ENCODE peak calls at places on chromosome 7, in five cellular contexts. K is CD8-positive, alpha-beta T cell; R is tibial artery; V is CD4-positive, CD25-positive, alpha-beta regulatory T cell; F is HepG2. U is an unnamed sample. For H3K4me1, the result is how much of the 10 kb centered on the place peaks cover.

GRCh38 chr7:102181517-102181916 is 105.2 kb upstream of the SH2B2 start:
- DNase-seq in R (no peak), K (no peak), F (no peak), V (no peak), U (no peak)

GRCh38 chr7:13197501-13197900 is 510.1 kb downstream of the ARL4A start:
- DNase-seq in V (no peak), K (no peak), F (no peak), R (no peak), U (no peak)

GRCh38 chr7:156680281-156680680 is 39.7 kb downstream of the RNF32 start:
- DNase-seq in R (no peak), K (no peak), F (no peak), V (no peak), U (no peak)

GRCh38 chr7:51471199-51472016 is 154.8 kb upstream of the COBL start:
- DNase-seq in V (no peak), F (no peak), K (peak), R (no peak), U (no peak)

GRCh38 chr7:120733835-120734234 is 124.1 kb downstream of the TSPAN12 start:
- DNase-seq in K (no peak), R (no peak), V (no peak), F (no peak), U (no peak)

GRCh38 chr7:123748171-123748733 is 551 bp downstream of the WASL start:
- DNase-seq in K (peak), R (peak), F (no peak), V (no peak), U (peak)

GRCh38 chr7:147804032-147804431 is 786.5 kb upstream of the C7orf33 start:
- DNase-seq in K (no peak), V (no peak), R (no peak), F (no peak), U (no peak)

GRCh38 chr7:17530249-17530648 is 231.8 kb downstream of the AHR start:
- DNase-seq in V (no peak), R (no peak), F (no peak), K (no peak), U (no peak)

GRCh38 chr7:100372256-100372655 is 1.0 kb upstream of the PILRA start:
- DNase-seq in F (no peak), R (no peak), K (no peak), V (no peak), U (no peak)

GRCh38 chr7:95684037-95684436 is 87.7 kb upstream of the PDK4 start:
- DNase-seq in K (no peak), V (no peak), R (no peak), F (peak), U (no peak)

GRCh38 chr7:116876664-116877442 is 14.5 kb downstream of the CAPZA2 start:
- DNase-seq in K (no peak), R (no peak), F (no peak), V (no peak), U (no peak)

GRCh38 chr7:95609277-95609971 is 13.1 kb upstream of the PDK4 start:
- DNase-seq in K (no peak), F (peak), R (no peak), V (no peak), U (no peak)

GRCh38 chr7:12110425-12110824 is 100.7 kb upstream of the TMEM106B start:
- DNase-seq in V (no peak), F (no peak), R (no peak), K (no peak), U (no peak)

GRCh38 chr7:105007298-105007697 is 6.7 kb upstream of the KMT2E start:
- DNase-seq in F (no peak), R (no peak), K (no peak), V (no peak), U (no peak)
- H3K27ac ChIP-seq in F (no peak), R (peak), K (no peak), V (peak), U (no peak)

GRCh38 chr7:1085266-1085665 is 2.6 kb upstream of the GPER1 start:
- DNase-seq in F (no peak), K (no peak), R (no peak), V (no peak), U (no peak)

GRCh38 chr7:1087952-1088920 is at the start of gene GPER1:
- DNase-seq in F (peak), K (no peak), R (peak), V (no peak), U (no peak)

GRCh38 chr7:1086588-1087461 is 1.1 kb upstream of the GPER1 start:
- DNase-seq in R (peak), F (peak), K (peak), V (peak), U (no peak)

GRCh38 chr7:1085910-1086421 is 1.9 kb upstream of the GPER1 start:
- DNase-seq in K (no peak), V (no peak), R (peak), F (no peak), U (no peak)

DNA sequence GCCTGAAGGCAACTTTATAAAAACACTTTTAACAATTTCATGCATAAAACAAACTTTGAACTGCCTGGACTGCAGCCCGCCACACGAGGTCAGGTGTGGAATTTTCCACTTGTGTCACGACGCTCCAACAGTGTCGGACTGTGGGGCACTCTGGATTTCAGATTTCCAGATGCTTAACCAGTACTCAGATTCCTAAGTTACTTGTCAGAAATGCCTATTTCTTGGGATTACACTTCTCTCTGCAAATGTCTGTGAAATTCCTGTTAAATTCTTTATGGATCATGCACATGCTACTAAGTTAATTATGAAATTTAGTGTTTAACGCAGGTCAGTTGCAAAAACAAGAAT is 477 bp upstream of the GPER1 start:
- DNase-seq in V (no peak), K (no peak), F (no peak), R (no peak), U (no peak)
- H3K4me1 ChIP-seq in V (under half), K (under half), F (half or more), R (under half), U (under half)

GRCh38 chr7:43247757-43248156 is 135.3 kb downstream of the HECW1 start:
- DNase-seq in V (no peak), R (no peak), F (no peak), K (no peak), U (no peak)

GRCh38 chr7:43248961-43249807 is 136.7 kb downstream of the HECW1 start:
- DNase-seq in R (no peak), F (no peak), K (no peak), V (no peak), U (peak)

GRCh38 chr7:43249808-43250145 is 137.3 kb downstream of the HECW1 start:
- DNase-seq in V (no peak), R (no peak), K (no peak), F (no peak), U (no peak)

GRCh38 chr7:43244782-43245181 is 132.3 kb downstream of the HECW1 start:
- DNase-seq in V (no peak), F (no peak), R (no peak), K (no peak), U (no peak)

DNA sequence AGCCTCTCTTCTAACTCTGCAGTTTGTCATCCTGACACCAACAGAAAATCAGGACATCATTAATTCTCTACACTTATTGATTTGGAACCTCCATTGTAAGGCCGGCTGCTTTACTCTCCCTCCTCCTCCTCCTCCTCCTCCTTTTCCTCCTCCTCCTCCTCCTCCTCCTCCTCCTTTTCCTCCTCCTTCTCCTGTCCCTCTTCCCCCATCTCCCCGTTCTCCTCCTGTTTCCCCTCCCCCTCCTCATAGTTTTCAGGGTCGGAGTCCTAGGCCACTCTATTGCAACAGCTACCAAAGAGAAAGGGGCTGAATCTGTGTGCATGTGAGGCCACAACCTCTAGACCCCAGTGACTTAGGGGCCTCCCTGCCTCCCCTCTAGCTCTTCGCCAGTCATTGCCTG is 136.1 kb downstream of the HECW1 start:
- DNase-seq in F (no peak), R (no peak), K (no peak), V (no peak), U (no peak)
- H3K4me3 ChIP-seq in F (no peak), R (no peak), K (no peak), V (no peak), U (peak)

DNA sequence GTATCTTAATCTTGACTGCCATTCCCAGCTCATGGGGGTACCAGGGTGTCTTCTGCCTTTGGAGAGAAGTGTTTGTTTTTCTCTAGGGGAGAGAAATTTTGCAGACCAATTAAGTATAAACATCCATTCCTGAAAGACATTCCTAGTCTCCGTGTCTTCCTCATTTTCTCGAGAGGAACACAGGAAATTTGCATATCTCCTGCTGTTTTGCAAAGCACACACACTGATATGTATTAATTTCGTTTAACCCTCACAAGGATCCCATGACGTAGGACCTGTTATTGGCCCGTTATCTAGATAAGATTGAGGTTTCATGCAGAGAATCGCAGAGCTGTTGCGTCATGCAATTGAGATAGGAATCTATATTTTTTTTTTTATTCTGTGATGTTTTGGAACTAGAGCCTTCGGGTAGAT is 944 bp downstream of the RHBDD2 start:
- DNase-seq in K (peak), R (no peak), V (peak), F (no peak), U (peak)
- H3K27ac ChIP-seq in K (peak), R (peak), V (peak), F (peak), U (peak)

GRCh38 chr7:131010714-131011436 is 276.9 kb upstream of the KLF14 start:
- DNase-seq in R (no peak), F (no peak), V (no peak), K (peak), U (no peak)
- H3K4me1 ChIP-seq in R (half or more), F (under half), V (half or more), K (half or more), U (half or more)

GRCh38 chr7:5554287-5554785 is 130.7 kb upstream of the TNRC18 start:
- DNase-seq in F (no peak), V (no peak), R (no peak), K (no peak), U (no peak)
- H3K4me3 ChIP-seq in F (no peak), V (no peak), R (peak), K (no peak), U (peak)

GRCh38 chr7:128406986-128407589 is 2.7 kb downstream of the IMPDH1 start:
- DNase-seq in F (no peak), V (no peak), K (no peak), R (no peak), U (no peak)
- H3K27ac ChIP-seq in F (no peak), V (peak), K (no peak), R (peak), U (no peak)

GRCh38 chr7:108002726-108003590 is at the start of gene LAMB1:
- DNase-seq in K (no peak), R (peak), V (no peak), F (peak), U (peak)

GRCh38 chr7:107998660-107999480 is 4.1 kb downstream of the LAMB1 start:
- DNase-seq in R (no peak), F (no peak), K (no peak), V (no peak), U (no peak)

GRCh38 chr7:108001759-108002725 is 919 bp downstream of the LAMB1 start:
- DNase-seq in F (no peak), V (no peak), K (no peak), R (no peak), U (peak)

GRCh38 chr7:107999814-108000560 is 3.0 kb downstream of the LAMB1 start:
- DNase-seq in R (no peak), F (no peak), V (no peak), K (no peak), U (peak)

GRCh38 chr7:108000875-108001758 is 1.8 kb downstream of the LAMB1 start:
- DNase-seq in V (no peak), F (no peak), K (no peak), R (peak), U (peak)
- H3K4me1 ChIP-seq in V (under half), F (half or more), K (under half), R (under half), U (half or more)

DNA sequence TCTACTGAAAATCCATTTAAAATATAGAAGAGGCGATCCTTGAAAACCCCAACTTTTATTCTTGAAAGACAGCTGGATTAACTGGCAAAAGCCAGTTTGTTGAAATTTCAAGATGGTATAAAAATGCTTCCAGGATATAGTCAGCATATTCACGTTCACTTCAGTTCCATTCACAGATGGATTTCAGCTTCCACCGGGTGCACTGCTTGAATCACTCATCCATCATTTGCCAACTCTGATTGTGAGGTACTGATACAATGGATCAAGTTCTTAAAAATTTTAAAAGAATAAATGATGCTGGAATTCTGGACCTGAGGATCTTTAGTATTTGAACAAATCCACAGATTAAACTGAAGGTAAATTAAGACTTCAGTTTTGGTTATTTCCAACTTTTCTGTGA is 2.4 kb downstream of the PURB start:
- DNase-seq in F (no peak), V (no peak), K (no peak), R (no peak), U (no peak)
- H3K4me3 ChIP-seq in F (no peak), V (peak), K (no peak), R (peak), U (peak)